ENCODE peak calls at places on chromosomes 2 and 18, in five cellular contexts. A, O, N, U and W are unnamed samples.

GRCh38 chr2:205011031-205011430 is 465.8 kb downstream of the PARD3B start:
- DNase-seq in A (no peak), O (no peak), N (no peak), U (no peak), W (no peak)

GRCh38 chr2:68901199-68901515 is 30.0 kb upstream of the BMP10 start:
- DNase-seq in A (no peak), O (no peak), N (peak; percentile 25), U (no peak), W (no peak)

GRCh38 chr2:39696838-39697237 is 31.1 kb downstream of the TMEM178A start:
- DNase-seq in A (no peak), O (no peak), N (peak; percentile 70), U (no peak), W (peak; percentile 80)

GRCh38 chr2:187302146-187302545 is 145.9 kb downstream of the CALCRL start:
- DNase-seq in A (no peak), O (no peak), N (peak; percentile 11), U (no peak), W (no peak)

GRCh38 chr2:109614715-109615636 is 812 bp downstream of the SOWAHC start:
- DNase-seq in A (peak; percentile 31), O (no peak), N (peak; percentile 33), U (no peak), W (peak; percentile 50)

GRCh38 chr2:160347269-160347863 is 146.2 kb downstream of the RBMS1 start:
- DNase-seq in A (no peak), O (no peak), N (peak; percentile 55), U (no peak), W (peak; percentile 24)

GRCh38 chr2:131045286-131045924 is 47.9 kb downstream of the FAM168B start:
- DNase-seq in A (no peak), O (no peak), N (no peak), U (no peak), W (no peak)

GRCh38 chr2:160352492-160352891 is 141.1 kb downstream of the RBMS1 start:
- DNase-seq in A (no peak), O (no peak), N (no peak), U (no peak), W (no peak)

GRCh38 chr2:199470672-199471442 is 13.1 kb upstream of the SATB2 start:
- DNase-seq in A (no peak), O (no peak), N (no peak), U (no peak), W (peak; percentile 19)

GRCh38 chr2:83756219-83756618 is 702.9 kb downstream of the SUCLG1 start:
- DNase-seq in A (no peak), O (no peak), N (no peak), U (no peak), W (no peak)

GRCh38 chr18:56748698-56749268 is 97.6 kb downstream of the WDR7 start:
- DNase-seq in A (no peak), O (peak; percentile 23), N (peak; percentile 48), U (peak; percentile 15), W (peak; percentile 79)

GRCh38 chr2:118689456-118689855 is 158.0 kb downstream of the EN1 start:
- DNase-seq in A (no peak), O (no peak), N (no peak), U (no peak), W (no peak)

GRCh38 chr2:101364878-101365277 is 22.4 kb downstream of the CREG2 start:
- DNase-seq in A (no peak), O (no peak), N (no peak), U (no peak), W (no peak)

GRCh38 chr18:64407606-64408005 is 258.7 kb upstream of the LINC00305 start:
- DNase-seq in A (no peak), O (no peak), N (no peak), U (no peak), W (no peak)

GRCh38 chr2:85892216-85892944 is 3.6 kb upstream of the ST3GAL5 start:
- DNase-seq in A (no peak), O (no peak), N (peak; percentile 54), U (no peak), W (no peak)

GRCh38 chr2:149090706-149091105 is 52.2 kb downstream of the LYPD6B start:
- DNase-seq in A (no peak), O (no peak), N (no peak), U (no peak), W (no peak)